ENCODE peak calls at places on chromosomes 3 and 15, in seven cellular contexts. V is neural crest cell; Y is mucosa of descending colon; O is DMS 273 treated with DMSO at 0.1 percent for 48 hours; W is germinal center; C is CD8-positive, alpha-beta memory T cell; H is heart left ventricle. Q is an unnamed sample.

GRCh38 chr3:149267565-149267964 is 45.9 kb upstream of the CP start:
- DNase-seq in C (no peak), O (no peak), V (no peak), Y (no peak), H (no peak), W (no peak), Q (no peak)

GRCh38 chr3:124826703-124827102 is 60.5 kb downstream of the ITGB5 start:
- DNase-seq in W (no peak), Y (no peak), H (no peak), O (no peak), V (no peak), C (no peak), Q (peak)

GRCh38 chr15:66912001-66912400 is 153.4 kb upstream of the SMAD3 start:
- DNase-seq in V (no peak), O (no peak), H (no peak), W (no peak), C (peak), Y (no peak), Q (no peak)

GRCh38 chr3:185807455-185808068 is 17.3 kb downstream of the IGF2BP2 start:
- DNase-seq in Y (no peak), V (no peak), W (no peak), C (no peak), H (no peak), O (no peak), Q (peak)

GRCh38 chr15:48617619-48618018 is 27.9 kb downstream of the FBN1 start:
- DNase-seq in W (no peak), O (no peak), V (no peak), H (peak), Y (no peak), C (no peak), Q (no peak)

GRCh38 chr15:50786871-50787270 is 21.4 kb upstream of the SPPL2A start:
- DNase-seq in H (no peak), W (no peak), V (no peak), Y (no peak), O (no peak), C (no peak), Q (no peak)

GRCh38 chr3:156149781-156150375 is 29.5 kb downstream of the KCNAB1 start:
- DNase-seq in O (no peak), W (no peak), V (no peak), C (no peak), Y (no peak), H (no peak), Q (no peak)

GRCh38 chr3:42097166-42097946 is 6.2 kb downstream of the TRAK1 start:
- DNase-seq in C (no peak), O (no peak), Y (no peak), V (no peak), H (no peak), W (no peak), Q (peak)

GRCh38 chr3:20930034-20930433 is 744.0 kb upstream of the SGO1 start:
- DNase-seq in O (no peak), H (no peak), Y (no peak), C (no peak), W (no peak), V (peak), Q (peak)

GRCh38 chr3:134640872-134641470 is 9.9 kb downstream of the KY start:
- DNase-seq in V (peak), H (no peak), O (peak), C (no peak), W (peak), Y (no peak), Q (peak)

GRCh38 chr3:70550723-70551319 is 238.4 kb upstream of the MDFIC2 start:
- DNase-seq in C (peak), O (no peak), H (peak), W (no peak), V (peak), Y (peak), Q (peak)

GRCh38 chr15:56933420-56934210 is 15.2 kb downstream of the TCF12 start:
- DNase-seq in V (no peak), H (no peak), O (no peak), Y (no peak), C (no peak), W (no peak), Q (no peak)

GRCh38 chr15:100107151-100107550 is 234.6 kb downstream of the ADAMTS17 start:
- DNase-seq in O (no peak), Y (no peak), V (no peak), C (no peak), W (no peak), H (no peak), Q (no peak)

GRCh38 chr3:49629866-49630265 is 44.3 kb upstream of the APEH start:
- DNase-seq in H (no peak), O (no peak), C (no peak), V (no peak), W (no peak), Y (no peak), Q (no peak)

GRCh38 chr15:74821091-74821789 is 5.2 kb upstream of the CPLX3 start:
- DNase-seq in O (peak), C (no peak), H (no peak), Y (no peak), W (peak), V (no peak), Q (no peak)

GRCh38 chr3:63934484-63934883 is 22.3 kb upstream of the SCAANT1 start:
- DNase-seq in O (no peak), W (no peak), C (peak), H (no peak), Y (no peak), V (no peak), Q (no peak)

GRCh38 chr3:157330206-157330605 is 106.4 kb upstream of the PTX3 start:
- DNase-seq in Y (no peak), O (no peak), C (no peak), V (no peak), H (no peak), W (no peak), Q (no peak)

GRCh38 chr3:32593903-32594525 is 23.4 kb upstream of the DYNC1LI1 start:
- DNase-seq in V (no peak), W (no peak), O (no peak), H (no peak), C (no peak), Y (no peak), Q (no peak)

GRCh38 chr15:85880501-85881190 is 85.9 kb upstream of the KLHL25 start:
- DNase-seq in C (no peak), V (no peak), Y (no peak), O (no peak), W (no peak), H (no peak), Q (no peak)

GRCh38 chr3:162175904-162176303 is 679.3 kb downstream of the OTOL1 start:
- DNase-seq in O (no peak), V (no peak), W (no peak), Y (no peak), C (no peak), H (no peak), Q (no peak)

GRCh38 chr15:39344662-39345141 is 236.2 kb upstream of the THBS1 start:
- DNase-seq in V (no peak), C (no peak), H (no peak), O (peak), W (no peak), Y (no peak), Q (no peak)